ENCODE peak calls at places on chromosomes 7 and 10, in four cellular contexts. B is CD8-positive, alpha-beta memory T cell; A is NCI-H1417; G is ELR. F is an unnamed sample.

GRCh38 chr7:74059681-74060588 is 23.7 kb upstream of the LIMK1 start:
- DNase-seq in A (no peak), B (no peak), G (no peak), F (no peak)

GRCh38 chr10:24536653-24537052 is 187.0 kb downstream of the ARHGAP21 start:
- DNase-seq in A (no peak), G (no peak), B (no peak), F (no peak)

GRCh38 chr7:7114575-7115291 is 67.6 kb upstream of the C1GALT1 start:
- DNase-seq in A (no peak), G (no peak), B (no peak), F (no peak)

GRCh38 chr10:49629286-49629915 is 15.6 kb downstream of the CHAT start:
- DNase-seq in A (no peak), G (no peak), B (no peak), F (no peak)

GRCh38 chr10:123997486-123998196 is 95.8 kb downstream of the CHST15 start:
- DNase-seq in G (peak), A (no peak), B (no peak), F (no peak)

GRCh38 chr10:74282853-74283205 is 131.8 kb downstream of the ADK start:
- DNase-seq in G (peak), A (no peak), B (no peak), F (no peak)

GRCh38 chr7:90945104-90945752 is 319.0 kb upstream of the FZD1 start:
- DNase-seq in G (peak), A (no peak), B (no peak), F (no peak)

GRCh38 chr10:114328876-114329275 is 75.4 kb downstream of the AFAP1L2 start:
- DNase-seq in G (no peak), B (no peak), A (no peak), F (no peak)

GRCh38 chr7:146960747-146961416 is 844.3 kb downstream of the CNTNAP2 start:
- DNase-seq in G (no peak), B (no peak), A (peak), F (no peak)

GRCh38 chr10:129744134-129744895 is 219.8 kb downstream of the EBF3 start:
- DNase-seq in A (no peak), B (no peak), G (no peak), F (no peak)

GRCh38 chr10:61031341-61031740 is 87.4 kb upstream of the RHOBTB1 start:
- DNase-seq in B (no peak), G (no peak), A (no peak), F (no peak)

GRCh38 chr7:159155410-159155809 is 10.7 kb upstream of the VIPR2 start:
- DNase-seq in B (no peak), G (no peak), A (no peak), F (no peak)

GRCh38 chr10:58645762-58646161 is 133.1 kb downstream of the BICC1 start:
- DNase-seq in G (no peak), B (no peak), A (no peak), F (no peak)

GRCh38 chr10:110003524-110003885 is 4.3 kb upstream of the ADD3 start:
- DNase-seq in G (no peak), A (no peak), B (no peak), F (no peak)

GRCh38 chr10:58513189-58514101 is 773 bp downstream of the BICC1 start:
- DNase-seq in B (peak), A (no peak), G (peak), F (no peak)

GRCh38 chr7:22356855-22357310 is at the start of gene RAPGEF5:
- DNase-seq in G (no peak), A (peak), B (no peak), F (no peak)

GRCh38 chr7:17849504-17849903 is 90.8 kb downstream of the SNX13 start:
- DNase-seq in B (no peak), A (no peak), G (peak), F (no peak)

GRCh38 chr7:134480202-134480601 is 21.3 kb upstream of the AKR1B1 start:
- DNase-seq in B (no peak), A (no peak), G (no peak), F (no peak)

GRCh38 chr7:56033671-56034432 is 17.4 kb downstream of the PSPH start:
- DNase-seq in G (peak), A (peak), B (peak), F (peak)

GRCh38 chr10:122495406-122496340 is 34.3 kb downstream of the HTRA1 start:
- DNase-seq in A (no peak), G (no peak), B (peak), F (peak)

GRCh38 chr10:28793482-28793881 is 116.2 kb downstream of the BAMBI start:
- DNase-seq in A (no peak), G (no peak), B (no peak), F (no peak)

GRCh38 chr7:112280267-112280666 is 73.8 kb downstream of the ZNF277 start:
- DNase-seq in A (no peak), G (no peak), B (no peak), F (no peak)

GRCh38 chr10:6694447-6695155 is 114.5 kb upstream of the PRKCQ start:
- DNase-seq in G (peak), A (no peak), B (no peak), F (peak)

GRCh38 chr10:131678613-131679012 is 222.2 kb upstream of the PPP2R2D start:
- DNase-seq in A (no peak), B (no peak), G (no peak), F (no peak)

GRCh38 chr7:87599336-87599735 is 1.3 kb downstream of the ABCB1 start:
- DNase-seq in B (peak), G (no peak), A (no peak), F (peak)

GRCh38 chr10:71035511-71036278 is 147.3 kb upstream of the PCBD1 start:
- DNase-seq in G (no peak), B (no peak), A (no peak), F (no peak)

GRCh38 chr7:12066561-12066960 is 144.5 kb upstream of the TMEM106B start:
- DNase-seq in A (no peak), G (peak), B (no peak), F (no peak)

GRCh38 chr10:96524745-96525144 is 11.0 kb upstream of the TLL2 start:
- DNase-seq in G (no peak), A (no peak), B (no peak), F (no peak)

GRCh38 chr10:117662790-117663540 is 120.4 kb downstream of the EMX2 start:
- DNase-seq in B (no peak), G (no peak), A (no peak), F (no peak)

GRCh38 chr10:9635691-9636090 is 1382.0 kb upstream of the CELF2 start:
- DNase-seq in B (no peak), A (no peak), G (peak), F (no peak)

GRCh38 chr7:31092606-31093005 is 40.5 kb downstream of the ADCYAP1R1 start:
- DNase-seq in A (no peak), B (no peak), G (no peak), F (no peak)

GRCh38 chr10:70603439-70603778 is 868 bp upstream of the PRF1 start:
- DNase-seq in A (no peak), B (peak), G (no peak), F (no peak)

GRCh38 chr7:55377162-55377810 is 12.1 kb downstream of the LANCL2 start:
- DNase-seq in A (no peak), B (no peak), G (no peak), F (no peak)

GRCh38 chr7:124152859-124153692 is 120.2 kb upstream of the TMEM229A start:
- DNase-seq in A (peak), G (peak), B (no peak), F (no peak)

GRCh38 chr10:74244097-74244685 is 93.2 kb downstream of the ADK start:
- DNase-seq in A (peak), G (peak), B (no peak), F (peak)

GRCh38 chr7:139709460-139709859 is 68.3 kb downstream of the HIPK2 start:
- DNase-seq in A (no peak), G (peak), B (no peak), F (no peak)

GRCh38 chr7:149669121-149669818 is 104.1 kb downstream of the ZNF467 start:
- DNase-seq in A (no peak), B (no peak), G (peak), F (peak)

GRCh38 chr7:1736826-1737225 is 66.7 kb downstream of the ELFN1 start:
- DNase-seq in A (no peak), G (no peak), B (no peak), F (no peak)